ENCODE peak calls at places on chromosomes 11 and 22, in four cellular contexts. C, D, V and J are unnamed samples.

GRCh38 chr22:39174498-39175120 is 22.1 kb upstream of the CBX7 start:
- DNase-seq in C (peak; percentile 88), D (peak; percentile 67), V (peak; percentile 86), J (peak; percentile 98)

GRCh38 chr11:102407901-102408300 is 44.7 kb downstream of the TMEM123 start:
- DNase-seq in C (no peak), D (no peak), V (no peak), J (no peak)

GRCh38 chr22:30605449-30606110 is 1.4 kb upstream of the TCN2 start:
- DNase-seq in C (peak; percentile 67), D (peak; percentile 72), V (peak; percentile 76), J (peak; percentile 44)

GRCh38 chr11:71301046-71301857 is 48.9 kb upstream of the SHANK2 start:
- DNase-seq in C (no peak), D (no peak), V (peak; percentile 58), J (no peak)

GRCh38 chr11:79950172-79950571 is 509.3 kb upstream of the TENM4 start:
- DNase-seq in C (no peak), D (no peak), V (no peak), J (no peak)

GRCh38 chr11:62373464-62374110 is 36.3 kb downstream of the ASRGL1 start:
- DNase-seq in C (no peak), D (no peak), V (no peak), J (no peak)

GRCh38 chr11:85595285-85595884 is 31.8 kb downstream of the DLG2 start:
- DNase-seq in C (peak; percentile 72), D (no peak), V (no peak), J (peak; percentile 71)

GRCh38 chr11:26974068-26974790 is 19.7 kb upstream of the FIBIN start:
- DNase-seq in C (no peak), D (no peak), V (no peak), J (peak; percentile 55)

GRCh38 chr11:1298695-1299492 is 10.5 kb downstream of the TOLLIP start:
- DNase-seq in C (peak; percentile 71), D (peak; percentile 86), V (peak; percentile 85), J (peak; percentile 50)

GRCh38 chr11:8060801-8061554 is 20.0 kb upstream of the TUB start:
- DNase-seq in C (no peak), D (no peak), V (peak; percentile 53), J (peak; percentile 59)

GRCh38 chr11:76640540-76640939 is 30.0 kb downstream of the LRRC32 start:
- DNase-seq in C (no peak), D (no peak), V (peak; percentile 27), J (no peak)

GRCh38 chr11:65423516-65424199 is 1.1 kb downstream of the NEAT1 start:
- DNase-seq in C (no peak), D (peak; percentile 54), V (peak; percentile 64), J (peak; percentile 73)

GRCh38 chr22:36155702-36156101 is 4.9 kb downstream of the APOL3 start:
- DNase-seq in C (no peak), D (peak; percentile 23), V (peak; percentile 82), J (no peak)

GRCh38 chr22:19290400-19291217 is 910 bp downstream of the CLTCL1 start:
- DNase-seq in C (peak; percentile 8), D (peak; percentile 16), V (no peak), J (peak; percentile 11)

GRCh38 chr11:1988174-1988573 is 9.5 kb downstream of the H19 start:
- DNase-seq in C (no peak), D (no peak), V (no peak), J (no peak)

GRCh38 chr11:86469491-86470388 is 95.1 kb downstream of the CCDC81 start:
- DNase-seq in C (no peak), D (no peak), V (peak; percentile 73), J (no peak)

GRCh38 chr11:73415854-73416615 is 39.8 kb downstream of the RELT start:
- DNase-seq in C (peak; percentile 32), D (no peak), V (no peak), J (no peak)

GRCh38 chr11:130580372-130580771 is 131.9 kb downstream of the ADAMTS15 start:
- DNase-seq in C (peak; percentile 84), D (no peak), V (no peak), J (peak; percentile 83)

GRCh38 chr11:8789864-8790263 is 107.3 kb downstream of the RPL27A start:
- DNase-seq in C (no peak), D (no peak), V (no peak), J (no peak)

DNA sequence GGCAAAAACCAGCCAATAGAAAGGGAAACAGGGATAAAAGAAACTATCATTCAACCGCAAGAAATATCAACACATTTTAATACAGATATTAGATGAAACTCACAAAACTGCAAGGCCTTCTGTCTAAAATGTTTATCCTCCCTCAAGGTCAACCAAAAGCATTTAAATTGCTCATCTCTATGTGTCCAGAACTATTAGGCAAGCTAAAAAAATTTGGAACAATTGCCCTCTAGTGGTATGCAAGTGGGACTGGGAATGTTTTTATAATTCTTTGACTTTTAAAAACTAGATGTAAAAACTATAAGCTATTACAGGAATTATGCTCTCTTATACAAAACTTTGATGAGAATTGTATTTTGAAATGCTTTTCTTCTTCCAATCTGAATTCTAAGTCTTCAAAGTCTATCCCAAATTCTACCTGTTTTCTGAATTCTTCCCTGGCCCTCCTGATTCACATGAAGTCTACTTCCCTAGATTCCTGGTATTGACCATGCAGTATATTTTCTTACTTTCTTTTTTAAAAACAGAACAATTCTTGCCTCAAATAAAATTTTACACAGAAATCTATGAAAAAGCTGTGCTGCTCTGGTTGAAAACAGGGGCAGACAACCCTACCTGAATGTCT is 4.9 kb downstream of the CWC15 start:
- DNase-seq in C (peak; percentile 51), D (no peak), V (no peak), J (peak; percentile 62)
- TF ChIP-seq CTCF in C (peak; percentile 77), D (no peak), V (no peak), J (peak; percentile 64)

GRCh38 chr11:107669156-107669740 is 42.6 kb downstream of the SLN start:
- DNase-seq in C (no peak), D (no peak), V (no peak), J (no peak)

GRCh38 chr11:107666911-107667568 is 44.8 kb downstream of the SLN start:
- DNase-seq in C (no peak), D (no peak), V (no peak), J (no peak)

GRCh38 chr11:107661656-107662055 is 50.2 kb downstream of the SLN start:
- DNase-seq in C (no peak), D (no peak), V (no peak), J (no peak)

GRCh38 chr11:107669893-107670601 is 41.8 kb downstream of the SLN start:
- DNase-seq in C (no peak), D (no peak), V (no peak), J (no peak)

DNA sequence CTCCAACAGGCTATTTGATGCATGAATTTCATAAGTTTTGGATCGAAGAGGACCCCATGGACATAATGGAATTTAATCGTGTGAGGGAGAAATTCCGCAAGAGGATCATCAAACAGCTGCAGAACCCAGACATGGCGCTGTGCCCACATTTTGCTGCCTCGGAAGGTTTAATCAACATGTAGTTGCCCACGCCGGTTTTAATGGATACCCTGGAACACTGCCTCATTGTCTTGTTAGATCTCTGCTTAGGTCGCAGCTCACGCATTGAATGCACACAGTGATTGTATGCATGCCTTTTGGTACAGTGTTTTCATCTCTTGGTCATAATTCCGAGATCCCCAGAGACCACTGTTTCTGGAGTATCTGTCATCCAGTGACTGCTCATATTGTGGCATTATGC is 46.8 kb downstream of the SLN start:
- DNase-seq in C (peak; percentile 64), D (no peak), V (no peak), J (peak; percentile 25)
- H3K4me3 ChIP-seq in C (no peak overlapping the region), D (no peak overlapping the region), V (no peak overlapping the region), J (no peak overlapping the region)

GRCh38 chr11:120912504-120912903 is 111.4 kb upstream of the TBCEL start:
- DNase-seq in C (peak; percentile 41), D (no peak), V (no peak), J (peak; percentile 57)
- TF ChIP-seq CTCF in C (peak; percentile 49), D (no peak), V (no peak), J (peak; percentile 55)

DNA sequence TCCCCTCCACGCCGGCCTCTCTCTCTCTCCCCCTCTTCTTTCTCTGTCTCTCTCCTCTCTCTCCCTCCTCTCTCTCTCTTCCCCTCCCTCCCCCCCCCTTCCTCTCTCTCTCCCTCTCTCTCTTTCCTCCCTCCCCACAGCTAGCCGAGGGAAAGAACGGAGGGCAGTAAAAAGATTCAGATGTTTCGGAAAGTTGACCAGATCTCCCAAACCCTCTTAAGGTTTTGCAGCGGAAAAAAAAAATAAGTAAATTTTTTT is 188 bp upstream of the ALX4 start:
- DNase-seq in C (no peak), D (no peak), V (no peak), J (no peak)
- H3K4me3 ChIP-seq in C (peak overlapping the region; percentile 78), D (no peak overlapping the region), V (peak overlapping the region; percentile 58), J (peak overlapping the region; percentile 29)